ENCODE peak calls at places on chromosomes 5 and 9, in four cellular contexts. X, P, A and L are unnamed samples.

GRCh38 chr5:37836173-37837100 is 3.4 kb downstream of the GDNF start:
- DNase-seq in P (peak), A (no peak), X (no peak), L (no peak)

GRCh38 chr9:34771023-34771422 is 61.1 kb upstream of the CCL21 start:
- DNase-seq in P (no peak), X (no peak), A (no peak), L (no peak)

GRCh38 chr5:8517461-8517860 is 648.5 kb downstream of the MTRR start:
- DNase-seq in P (no peak), A (no peak), X (no peak), L (no peak)

GRCh38 chr5:122674412-122674811 is 100.5 kb upstream of the SNX2 start:
- DNase-seq in X (no peak), P (no peak), A (no peak), L (no peak)

GRCh38 chr5:116234681-116235080 is 149.9 kb downstream of the COMMD10 start:
- DNase-seq in X (no peak), A (no peak), P (no peak), L (no peak)

GRCh38 chr9:118305371-118305770 is 601.2 kb downstream of the TLR4 start:
- DNase-seq in X (no peak), P (no peak), A (no peak), L (no peak)

GRCh38 chr5:147558131-147558730 is 48.4 kb upstream of the DPYSL3 start:
- DNase-seq in A (no peak), X (no peak), P (no peak), L (no peak)

GRCh38 chr5:6636293-6636692 is 3.1 kb downstream of the SRD5A1 start:
- DNase-seq in A (no peak), X (no peak), P (no peak), L (no peak)

GRCh38 chr5:137752873-137753226 is 1.3 kb downstream of the HNRNPA0 start:
- DNase-seq in P (peak), A (peak), X (peak), L (peak)

GRCh38 chr9:133711428-133712220 is 26.5 kb downstream of the SARDH start:
- DNase-seq in P (peak), X (no peak), A (no peak), L (no peak)

GRCh38 chr9:94554439-94555331 is at the start of gene PCAT7:
- DNase-seq in X (peak), P (peak), A (peak), L (peak)

GRCh38 chr9:69385474-69386091 is 60.6 kb downstream of the ENTREP1 start:
- DNase-seq in A (no peak), P (peak), X (no peak), L (no peak)

GRCh38 chr9:136543830-136544548 is 1.9 kb downstream of the NOTCH1 start:
- DNase-seq in A (peak), P (no peak), X (no peak), L (no peak)

GRCh38 chr9:131605770-131606590 is 60.7 kb downstream of the PRRT1B start:
- DNase-seq in P (no peak), A (peak), X (peak), L (no peak)

GRCh38 chr5:176501333-176501732 is 35.9 kb downstream of the RNF44 start:
- DNase-seq in X (no peak), P (no peak), A (no peak), L (no peak)

GRCh38 chr9:13139641-13140171 is 139.8 kb downstream of the MPDZ start:
- DNase-seq in P (no peak), X (no peak), A (peak), L (no peak)

GRCh38 chr5:38994329-38994927 is 79.8 kb downstream of the RICTOR start:
- DNase-seq in A (peak), X (peak), P (peak), L (peak)

GRCh38 chr9:80074439-80074838 is 502.7 kb downstream of the TLE4 start:
- DNase-seq in A (no peak), P (no peak), X (no peak), L (no peak)

GRCh38 chr5:143497749-143498148 is 94.3 kb upstream of the NR3C1 start:
- DNase-seq in P (no peak), A (no peak), X (no peak), L (no peak)

GRCh38 chr9:98172604-98173003 is 19.8 kb downstream of the CORO2A start:
- DNase-seq in P (no peak), X (no peak), A (peak), L (peak)

GRCh38 chr5:37283214-37283820 is 34.1 kb upstream of the CPLANE1 start:
- DNase-seq in A (no peak), X (no peak), P (no peak), L (no peak)

GRCh38 chr5:85823462-85824426 is 794.0 kb upstream of the COX7C start:
- DNase-seq in X (peak), A (no peak), P (no peak), L (no peak)

GRCh38 chr5:172887735-172888134 is 53.7 kb downstream of the ERGIC1 start:
- DNase-seq in P (no peak), A (no peak), X (no peak), L (no peak)

GRCh38 chr5:62283856-62284255 is 22.1 kb upstream of the KIF2A start:
- DNase-seq in P (no peak), A (no peak), X (no peak), L (no peak)

GRCh38 chr5:43313854-43314457 is 744 bp upstream of the HMGCS1 start:
- DNase-seq in P (no peak), X (no peak), A (no peak), L (no peak)

GRCh38 chr5:43314724-43315123 is 1.5 kb upstream of the HMGCS1 start:
- DNase-seq in A (no peak), P (no peak), X (no peak), L (no peak)

GRCh38 chr5:43315697-43316096 is 2.5 kb upstream of the HMGCS1 start:
- DNase-seq in P (no peak), X (no peak), A (no peak), L (no peak)

GRCh38 chr5:43316421-43316820 is 3.2 kb upstream of the HMGCS1 start:
- DNase-seq in X (no peak), A (no peak), P (no peak), L (no peak)

DNA sequence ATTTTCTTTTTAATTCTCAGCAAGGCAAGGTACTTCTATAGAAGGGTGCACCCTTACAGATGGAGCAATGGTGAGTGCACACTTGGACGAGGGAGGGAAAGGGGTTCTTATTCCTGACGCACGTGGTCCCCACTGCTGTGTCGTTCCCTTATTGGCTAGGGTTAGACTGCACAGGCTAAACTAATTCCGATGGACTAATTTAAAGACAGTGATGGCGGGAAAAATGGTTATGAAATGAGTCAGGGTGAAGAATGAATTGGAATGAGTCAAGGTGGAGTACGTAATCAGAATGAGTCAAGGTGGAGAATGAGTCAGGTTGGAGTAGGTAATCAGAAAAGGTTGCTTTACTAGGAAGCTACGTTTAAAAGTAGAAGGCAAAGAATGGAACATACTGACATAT is 2.0 kb upstream of the HMGCS1 start:
- DNase-seq in P (no peak), A (no peak), X (no peak), L (no peak)
- TF ChIP-seq ELF4 in P (no peak), A (no peak), X (no peak), L (no peak)

DNA sequence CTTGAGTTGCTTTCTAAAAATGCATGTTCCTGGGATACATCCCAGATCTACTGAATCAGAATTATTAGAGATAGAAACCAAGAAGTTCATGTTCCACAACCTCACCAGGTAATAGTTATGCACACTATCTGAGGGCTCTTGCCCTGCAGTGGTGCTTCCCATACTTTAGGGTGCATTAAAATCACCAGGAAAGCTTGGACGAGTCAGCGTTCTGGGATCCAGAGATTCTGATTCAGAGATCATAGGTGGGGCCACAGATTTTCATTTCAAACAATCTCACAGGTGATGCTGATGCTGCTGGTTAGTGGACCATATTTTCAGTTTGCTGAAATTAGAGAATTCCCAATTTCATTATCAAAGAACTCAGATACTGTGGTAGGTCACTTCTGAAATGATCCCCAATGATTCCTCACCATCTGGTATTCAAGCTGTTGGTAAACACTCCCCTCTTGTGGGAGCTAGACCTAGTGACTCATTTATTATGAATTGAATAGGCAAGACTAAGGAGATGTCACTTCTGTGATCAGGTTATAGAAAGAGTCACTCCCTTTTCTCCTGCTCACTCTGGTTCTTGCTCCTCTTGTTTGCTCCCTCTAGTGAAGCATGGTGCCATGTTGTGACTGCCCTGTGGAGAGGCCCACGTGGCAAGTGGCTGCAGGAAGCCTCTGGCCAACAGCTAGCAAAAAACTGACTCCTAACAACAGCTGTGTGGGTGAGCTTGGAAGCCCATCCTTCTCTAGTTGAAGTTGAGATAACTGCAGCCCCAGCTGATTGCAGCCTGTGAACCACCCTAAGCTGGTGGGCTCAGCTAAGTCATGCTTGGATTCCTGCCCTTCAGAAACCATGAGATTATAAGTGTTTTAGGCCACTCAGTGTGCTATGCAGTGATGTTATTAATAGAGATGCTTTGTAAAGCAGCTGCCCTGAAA is 59.8 kb downstream of the SH3TC2 start:
- DNase-seq in A (no peak), P (no peak), X (no peak), L (no peak)
- TF ChIP-seq ELF4 in A (no peak), P (no peak), X (no peak), L (no peak)

GRCh38 chr9:126618590-126619335 is 5.0 kb downstream of the LMX1B start:
- DNase-seq in P (peak), A (no peak), X (no peak), L (no peak)
- TF ChIP-seq ELF4 in P (no peak), A (no peak), X (no peak), L (no peak)

DNA sequence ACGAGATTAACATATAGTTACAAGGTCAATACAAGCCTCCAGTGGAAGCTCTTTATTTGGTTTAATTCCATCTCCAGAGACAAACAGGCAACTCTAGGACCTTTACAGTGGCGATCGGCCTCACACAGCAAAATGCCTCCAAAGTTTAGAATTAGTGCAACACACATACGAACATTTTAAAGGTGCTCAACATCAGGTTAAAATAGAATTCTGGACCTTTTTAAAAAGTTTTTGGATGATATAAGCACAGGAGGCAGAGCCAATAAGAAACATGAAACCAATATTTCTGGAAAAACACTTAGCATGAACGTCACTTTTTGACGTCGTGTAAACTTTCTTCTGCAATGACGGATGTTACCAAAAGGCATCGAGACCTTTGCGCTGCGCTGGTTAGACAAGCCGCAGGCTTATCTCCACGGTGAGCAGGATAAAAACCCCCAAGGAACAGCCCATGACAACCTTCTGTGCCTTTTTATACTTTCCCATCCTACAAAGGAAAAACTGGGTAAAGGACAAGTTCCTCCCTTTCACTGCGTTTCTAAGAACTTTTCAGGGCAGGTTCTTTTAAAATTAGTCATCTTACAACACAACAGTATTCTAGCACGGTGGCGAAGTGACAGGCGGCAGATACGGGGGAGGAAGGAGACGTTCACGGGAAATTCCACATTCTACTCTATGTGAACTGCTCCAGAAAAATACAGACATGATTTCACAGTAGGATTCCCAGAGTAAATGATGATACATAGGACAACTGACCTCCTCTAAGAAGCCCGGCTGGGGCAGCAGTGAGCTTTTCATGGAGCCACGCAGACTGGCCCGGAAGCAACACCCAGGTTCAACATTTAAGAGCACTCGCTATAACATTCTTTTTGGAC is 52.2 kb downstream of the USP20 start:
- DNase-seq in X (peak), A (no peak), P (no peak), L (no peak)
- TF ChIP-seq ELF4 in X (no peak), A (no peak), P (no peak), L (no peak)